ENCODE peak calls at places on chromosomes 1 and 21, in ten cellular contexts. O is activated T-helper 1 cell treated with anti-CD3 and anti-CD28 coated beads, Interleukin-2, amount 50 U/mL, for 16 hours; Y is ascending aorta; F is LoVo; I is activated T-cell treated with anti-CD3 and anti-CD28 coated beads, Interleukin-2, amount 50 U/mL, for 72 hours; W is Calu3; X is T-helper 2 cell; K is activated CD8-positive, alpha-beta memory T cell treated with anti-CD3 and anti-CD28 coated beads for 1 hour; J is NCI-H1436 treated with DMSO at 0.1 percent for 48 hours; L is H7. Z is an unnamed sample.

GRCh38 chr21:33655591-33656221 is 13.4 kb downstream of the ITSN1 start:
- DNase-seq in O (no peak), Y (no peak), F (peak; percentile 92), I (no peak), W (peak; percentile 66), X (no peak), K (no peak), J (no peak), L (no peak), Z (no peak)

GRCh38 chr1:151133339-151133761 is 13.1 kb downstream of the SEMA6C start:
- DNase-seq in O (no peak), Y (no peak), F (no peak), I (no peak), W (no peak), X (no peak), K (no peak), J (no peak), L (peak; percentile 87), Z (no peak)

GRCh38 chr1:46302091-46303037 is 1.1 kb downstream of the LRRC41 start:
- DNase-seq in O (peak; percentile 24), Y (peak; percentile 73), F (peak; percentile 25), I (peak; percentile 69), W (peak; percentile 69), X (peak; percentile 34), K (peak; percentile 28), J (no peak), L (peak; percentile 88), Z (peak; percentile 9)

GRCh38 chr1:232891116-232891515 is 59.3 kb upstream of the NTPCR start:
- DNase-seq in O (no peak), Y (no peak), F (no peak), I (no peak), W (no peak), X (no peak), K (no peak), J (no peak), L (no peak), Z (no peak)

GRCh38 chr1:12436817-12437599 is 181.0 kb downstream of the DHRS3 start:
- DNase-seq in O (no peak), Y (no peak), F (no peak), I (peak; percentile 50), W (no peak), X (no peak), K (no peak), J (no peak), L (no peak), Z (no peak)

GRCh38 chr1:235415008-235415904 is 48.0 kb downstream of the TBCE start:
- DNase-seq in O (peak; percentile 16), Y (peak; percentile 71), F (peak; percentile 67), I (peak; percentile 53), W (peak; percentile 81), X (no peak), K (peak; percentile 28), J (no peak), L (peak; percentile 76), Z (peak; percentile 43)

GRCh38 chr21:46119565-46120271 is 21.8 kb downstream of the COL6A2 start:
- DNase-seq in O (peak; percentile 2), Y (peak; percentile 58), F (no peak), I (no peak), W (no peak), X (no peak), K (no peak), J (no peak), L (peak; percentile 56), Z (no peak)

GRCh38 chr21:39006653-39007417 is 176.4 kb downstream of the PSMG1 start:
- DNase-seq in O (no peak), Y (peak; percentile 91), F (no peak), I (no peak), W (no peak), X (no peak), K (no peak), J (no peak), L (peak; percentile 65), Z (no peak)

GRCh38 chr1:228001738-228002535 is 4.9 kb upstream of the WNT3A start:
- DNase-seq in O (no peak), Y (peak; percentile 56), F (no peak), I (no peak), W (no peak), X (no peak), K (no peak), J (no peak), L (peak; percentile 17), Z (no peak)

GRCh38 chr1:117567435-117567834 is 38.4 kb upstream of the TENT5C start:
- DNase-seq in O (no peak), Y (peak; percentile 47), F (no peak), I (no peak), W (no peak), X (no peak), K (no peak), J (no peak), L (peak; percentile 16), Z (no peak)

GRCh38 chr21:22536511-22536910 is 1538.3 kb downstream of the NCAM2 start:
- DNase-seq in O (no peak), Y (no peak), F (no peak), I (no peak), W (no peak), X (no peak), K (no peak), J (no peak), L (no peak), Z (no peak)